ENCODE peak calls at places on chromosomes 5 and 9, in nine cellular contexts. P is brain microvascular endothelial cell, S is fibroblast of mammary gland, A is ovary, C is HepG2, L is HCT116, J is astrocyte, H is lower lobe of right lung, G is IMR-90. U is an unnamed sample.

GRCh38 chr5:2163940-2164490 is 281.3 kb upstream of the IRX4 start:
- DNase-seq in L (no peak), J (no peak), S (no peak), H (no peak), C (no peak), A (no peak), P (no peak), G (no peak), U (no peak)

GRCh38 chr5:168962323-168962722 is 338.6 kb downstream of the SLIT3 start:
- DNase-seq in S (peak; percentile 27), L (no peak), G (no peak), P (no peak), C (no peak), J (no peak), A (no peak), H (no peak), U (no peak)

GRCh38 chr9:4145482-4145881 is 154.4 kb downstream of the GLIS3 start:
- DNase-seq in G (no peak), P (no peak), L (no peak), H (no peak), A (no peak), C (no peak), S (no peak), J (no peak), U (no peak)

GRCh38 chr9:14198544-14199510 is 115.1 kb downstream of the NFIB start:
- DNase-seq in P (peak; percentile 63), C (no peak), S (peak; percentile 79), L (no peak), H (no peak), J (peak; percentile 67), A (peak; percentile 60), G (no peak), U (peak; percentile 44)

GRCh38 chr5:31864015-31864414 is 225.1 kb downstream of the PDZD2 start:
- DNase-seq in G (no peak), H (no peak), J (no peak), L (no peak), S (no peak), A (no peak), P (no peak), C (no peak), U (no peak)

GRCh38 chr5:1176473-1177391 is 24.7 kb upstream of the SLC6A19 start:
- DNase-seq in C (no peak), A (no peak), P (no peak), S (no peak), H (peak; percentile 33), G (no peak), L (peak; percentile 48), J (no peak), U (no peak)

GRCh38 chr5:130992095-130992494 is 173.0 kb downstream of the HINT1 start:
- DNase-seq in H (no peak), C (no peak), S (peak; percentile 91), L (no peak), G (no peak), J (peak; percentile 86), A (no peak), P (no peak), U (peak; percentile 55)

GRCh38 chr5:180101451-180102105 is 30.0 kb upstream of the RNF130 start:
- DNase-seq in J (no peak), H (peak; percentile 42), S (no peak), A (no peak), G (no peak), C (no peak), P (no peak), L (no peak), U (no peak)

GRCh38 chr5:143064207-143064606 is 294.0 kb downstream of the ARHGAP26 start:
- DNase-seq in P (no peak), A (no peak), J (peak; percentile 48), S (peak; percentile 81), G (peak; percentile 57), C (no peak), L (no peak), H (no peak), U (peak; percentile 90)

GRCh38 chr5:72109625-72110024 is 2.4 kb downstream of the MAP1B start:
- DNase-seq in L (no peak), G (no peak), A (no peak), H (no peak), J (peak; percentile 46), P (peak; percentile 31), C (no peak), S (peak; percentile 32), U (no peak)

GRCh38 chr9:21761309-21761901 is 41.0 kb upstream of the MTAP start:
- DNase-seq in J (peak; percentile 66), P (no peak), G (no peak), C (no peak), L (no peak), H (no peak), A (no peak), S (peak; percentile 15), U (no peak)

GRCh38 chr9:8391566-8391965 is 592.0 kb upstream of the DMAC1 start:
- DNase-seq in C (no peak), P (no peak), H (no peak), A (peak; percentile 31), J (no peak), G (no peak), L (no peak), S (peak; percentile 49), U (no peak)

GRCh38 chr5:150137168-150137957 is 18.3 kb downstream of the PDGFRB start:
- DNase-seq in C (peak; percentile 97), S (no peak), A (no peak), L (no peak), P (peak; percentile 60), H (no peak), G (peak; percentile 70), J (peak; percentile 69), U (no peak)

GRCh38 chr9:135240222-135240621 is 152.8 kb downstream of the OLFM1 start:
- DNase-seq in H (peak; percentile 39), P (no peak), L (no peak), A (no peak), G (no peak), C (no peak), S (no peak), J (no peak), U (no peak)

GRCh38 chr5:97094579-97095317 is 47.7 kb downstream of the LIX1 start:
- DNase-seq in P (no peak), A (no peak), J (no peak), H (no peak), C (no peak), L (no peak), G (no peak), S (no peak), U (no peak)

GRCh38 chr9:15142903-15143534 is 164.0 kb downstream of the TTC39B start:
- DNase-seq in J (peak; percentile 42), C (peak; percentile 50), L (peak; percentile 65), H (no peak), S (peak; percentile 74), P (peak; percentile 47), A (no peak), G (peak; percentile 70), U (peak; percentile 63)

GRCh38 chr9:101601904-101602765 is 7.4 kb upstream of the PPP3R2 start:
- DNase-seq in A (no peak), S (peak; percentile 56), P (peak; percentile 37), G (peak; percentile 51), C (peak; percentile 46), L (peak; percentile 31), J (peak; percentile 24), H (no peak), U (peak; percentile 59)

GRCh38 chr9:8382266-8382665 is 582.7 kb upstream of the DMAC1 start:
- DNase-seq in P (no peak), A (no peak), L (no peak), G (no peak), H (no peak), C (no peak), J (no peak), S (no peak), U (no peak)

GRCh38 chr9:250039-250438 is 35.4 kb downstream of the DOCK8 start:
- DNase-seq in C (no peak), J (no peak), A (no peak), S (no peak), G (no peak), P (no peak), H (no peak), L (no peak), U (no peak)

DNA sequence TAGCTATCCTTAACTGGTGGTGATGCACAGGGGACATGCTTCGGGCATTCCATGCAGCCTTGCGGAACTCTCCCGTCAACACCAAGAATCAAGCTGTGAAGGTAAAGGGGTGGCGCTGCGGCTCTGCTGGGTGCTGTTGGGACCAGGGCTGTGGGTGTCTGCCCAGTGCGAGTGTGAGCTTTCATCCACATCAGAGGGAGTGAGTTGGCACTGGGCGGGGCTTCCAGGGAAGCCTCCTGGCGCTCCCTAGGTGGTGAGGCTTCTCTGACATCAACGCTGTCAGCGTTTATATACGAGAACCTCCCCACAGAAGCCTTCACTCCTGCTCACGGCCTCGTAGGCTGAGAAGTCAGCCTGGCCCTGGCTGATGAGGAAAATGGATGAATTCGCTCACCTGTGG is 11.7 kb downstream of the ARPC5L start:
- DNase-seq in H (no peak), C (no peak), P (no peak), L (no peak), S (no peak), G (no peak), A (no peak), J (no peak), U (no peak)
- H3K4me3 ChIP-seq in H (no peak overlapping the region), C (no peak overlapping the region), P (no peak overlapping the region), L (no peak overlapping the region), S (no peak overlapping the region), G (no peak overlapping the region), A (no peak overlapping the region), J (no peak overlapping the region), U (no peak overlapping the region)

DNA sequence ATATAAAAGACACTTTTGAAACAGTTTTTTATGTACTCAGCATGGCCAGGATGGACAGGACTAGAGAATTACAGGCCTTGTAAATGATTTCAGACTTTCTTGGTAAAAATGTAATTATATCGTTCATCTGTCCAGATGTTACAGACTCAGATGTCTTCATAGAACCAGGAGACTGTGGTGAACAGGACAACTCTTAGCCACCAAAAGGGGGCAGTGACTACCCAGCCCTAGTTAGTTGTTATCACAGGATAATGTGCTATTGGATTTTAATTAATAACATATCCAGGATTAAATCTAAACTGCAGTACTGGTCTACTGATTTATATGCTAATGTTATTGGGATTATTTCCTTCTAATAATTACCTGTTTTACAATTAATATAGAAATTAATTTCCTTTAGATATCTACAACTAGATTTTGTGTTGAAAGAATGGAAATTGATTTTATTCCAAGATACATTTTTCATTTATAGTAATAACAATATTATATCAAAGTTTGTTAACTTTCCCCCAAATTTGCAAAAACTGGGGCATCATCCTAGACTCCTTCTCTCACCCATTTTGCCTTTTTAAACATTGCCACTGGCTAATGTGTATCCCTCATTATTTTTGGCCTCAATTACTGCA is 99.4 kb downstream of the MTREX start:
- DNase-seq in S (peak; percentile 78), H (no peak), P (peak; percentile 40), G (peak; percentile 64), C (peak; percentile 27), A (no peak), J (peak; percentile 30), L (peak; percentile 22), U (peak; percentile 44)
- TF ChIP-seq CTCF in S (peak; percentile 90), H (peak; percentile 69), P (peak; percentile 84), G (peak; percentile 79), C (peak; percentile 60), A (no peak), J (peak; percentile 74), L (peak; percentile 72), U (peak; percentile 57)

GRCh38 chr9:77021289-77021927 is 2.0 kb downstream of the FOXB2 start:
- DNase-seq in J (no peak), G (no peak), C (no peak), H (no peak), A (no peak), S (no peak), P (no peak), L (no peak), U (no peak)
- H3K4me3 ChIP-seq in J (no peak overlapping the region), G (no peak overlapping the region), C (no peak overlapping the region), H (no peak overlapping the region), A (no peak overlapping the region), S (no peak overlapping the region), P (no peak overlapping the region), L (no peak overlapping the region), U (no peak overlapping the region)

GRCh38 chr9:24051587-24051986 is 225.5 kb upstream of the ELAVL2 start:
- DNase-seq in J (no peak), G (no peak), H (no peak), C (no peak), A (no peak), L (no peak), P (no peak), S (no peak), U (no peak)
- TF ChIP-seq CTCF in J (no peak), G (no peak), H (no peak), C (no peak), A (no peak), L (no peak), P (no peak), S (no peak), U (no peak)

U was measured in bronchial epithelial cell.